ENCODE peak calls at places on chromosomes 1 and 21, in six cellular contexts. One of them, this sample, is unnamed.

GRCh38 chr1:218374401-218374848 is 29.3 kb downstream of the TGFB2 start:
- DNase-seq in transverse colon: no peak
- DNase-seq in left ventricle myocardium inferior: no peak
- DNase-seq in HFFc6: no peak
- DNase-seq in colonic mucosa: no peak
- DNase-seq in bronchial epithelial cell: no peak
- DNase-seq in this sample: no peak

GRCh38 chr1:54413295-54413694 is 7.1 kb upstream of the SSBP3 start:
- DNase-seq in bronchial epithelial cell: peak
- DNase-seq in transverse colon: peak
- DNase-seq in left ventricle myocardium inferior: peak
- DNase-seq in HFFc6: peak
- DNase-seq in colonic mucosa: peak
- DNase-seq in this sample: no peak

GRCh38 chr1:193538690-193539089 is 352.3 kb upstream of the B3GALT2 start:
- DNase-seq in bronchial epithelial cell: no peak
- DNase-seq in HFFc6: no peak
- DNase-seq in left ventricle myocardium inferior: no peak
- DNase-seq in colonic mucosa: no peak
- DNase-seq in transverse colon: no peak
- DNase-seq in this sample: no peak

GRCh38 chr1:160004001-160004400 is 27.8 kb downstream of the PIGM start:
- DNase-seq in left ventricle myocardium inferior: no peak
- DNase-seq in transverse colon: no peak
- DNase-seq in colonic mucosa: no peak
- DNase-seq in HFFc6: no peak
- DNase-seq in bronchial epithelial cell: peak
- DNase-seq in this sample: no peak

GRCh38 chr1:116807871-116808450 is 53.7 kb downstream of the CD2 start:
- DNase-seq in left ventricle myocardium inferior: no peak
- DNase-seq in bronchial epithelial cell: no peak
- DNase-seq in colonic mucosa: no peak
- DNase-seq in transverse colon: no peak
- DNase-seq in HFFc6: no peak
- DNase-seq in this sample: no peak

GRCh38 chr1:21845646-21846641 is 33.9 kb downstream of the LDLRAD2 start:
- DNase-seq in bronchial epithelial cell: no peak
- DNase-seq in HFFc6: no peak
- DNase-seq in left ventricle myocardium inferior: no peak
- DNase-seq in colonic mucosa: no peak
- DNase-seq in transverse colon: no peak
- DNase-seq in this sample: no peak

GRCh38 chr1:230122361-230123279 is 55.6 kb downstream of the GALNT2 start:
- DNase-seq in left ventricle myocardium inferior: no peak
- DNase-seq in HFFc6: no peak
- DNase-seq in bronchial epithelial cell: peak
- DNase-seq in transverse colon: no peak
- DNase-seq in colonic mucosa: no peak
- DNase-seq in this sample: no peak

GRCh38 chr1:57982852-57983251 is 559.0 kb upstream of the DAB1 start:
- DNase-seq in colonic mucosa: no peak
- DNase-seq in bronchial epithelial cell: no peak
- DNase-seq in HFFc6: no peak
- DNase-seq in left ventricle myocardium inferior: no peak
- DNase-seq in transverse colon: no peak
- DNase-seq in this sample: no peak

GRCh38 chr1:196611873-196612272 is 3.6 kb upstream of the KCNT2 start:
- DNase-seq in colonic mucosa: no peak
- DNase-seq in HFFc6: no peak
- DNase-seq in bronchial epithelial cell: no peak
- DNase-seq in transverse colon: no peak
- DNase-seq in left ventricle myocardium inferior: no peak
- DNase-seq in this sample: no peak

GRCh38 chr1:44881011-44881632 is 38.1 kb upstream of the PTCH2 start:
- DNase-seq in bronchial epithelial cell: peak
- DNase-seq in transverse colon: no peak
- DNase-seq in HFFc6: peak
- DNase-seq in left ventricle myocardium inferior: no peak
- DNase-seq in colonic mucosa: no peak
- DNase-seq in this sample: no peak

GRCh38 chr21:45427331-45428271 is 22.6 kb downstream of the COL18A1 start:
- DNase-seq in HFFc6: peak
- DNase-seq in bronchial epithelial cell: peak
- DNase-seq in transverse colon: peak
- DNase-seq in colonic mucosa: no peak
- DNase-seq in left ventricle myocardium inferior: peak
- DNase-seq in this sample: peak

GRCh38 chr1:5727871-5728643 is 264.2 kb downstream of the NPHP4 start:
- DNase-seq in left ventricle myocardium inferior: no peak
- DNase-seq in HFFc6: no peak
- DNase-seq in bronchial epithelial cell: no peak
- DNase-seq in colonic mucosa: no peak
- DNase-seq in transverse colon: no peak
- DNase-seq in this sample: no peak

GRCh38 chr1:229086091-229086490 is 184.8 kb upstream of the RAB4A start:
- DNase-seq in transverse colon: no peak
- DNase-seq in HFFc6: no peak
- DNase-seq in colonic mucosa: no peak
- DNase-seq in bronchial epithelial cell: no peak
- DNase-seq in left ventricle myocardium inferior: no peak
- DNase-seq in this sample: no peak

GRCh38 chr1:39818482-39818881 is 29.8 kb upstream of the BMP8B start:
- DNase-seq in colonic mucosa: peak
- DNase-seq in bronchial epithelial cell: peak
- DNase-seq in transverse colon: peak
- DNase-seq in left ventricle myocardium inferior: no peak
- DNase-seq in HFFc6: no peak
- DNase-seq in this sample: peak

GRCh38 chr1:175887981-175888428 is 144.6 kb upstream of the TNR start:
- DNase-seq in transverse colon: peak
- DNase-seq in bronchial epithelial cell: peak
- DNase-seq in left ventricle myocardium inferior: peak
- DNase-seq in HFFc6: no peak
- DNase-seq in colonic mucosa: peak
- DNase-seq in this sample: peak

GRCh38 chr1:82819234-82819633 is 1018.5 kb downstream of the ADGRL2 start:
- DNase-seq in transverse colon: no peak
- DNase-seq in colonic mucosa: no peak
- DNase-seq in left ventricle myocardium inferior: no peak
- DNase-seq in HFFc6: no peak
- DNase-seq in bronchial epithelial cell: no peak
- DNase-seq in this sample: no peak

GRCh38 chr1:61626820-61627219 is 98.1 kb downstream of the TM2D1 start:
- DNase-seq in transverse colon: no peak
- DNase-seq in HFFc6: no peak
- DNase-seq in left ventricle myocardium inferior: no peak
- DNase-seq in bronchial epithelial cell: no peak
- DNase-seq in colonic mucosa: no peak
- DNase-seq in this sample: no peak

GRCh38 chr1:61119085-61119484 is 36.7 kb downstream of the NFIA start:
- DNase-seq in colonic mucosa: no peak
- DNase-seq in transverse colon: no peak
- DNase-seq in bronchial epithelial cell: no peak
- DNase-seq in HFFc6: no peak
- DNase-seq in left ventricle myocardium inferior: no peak
- DNase-seq in this sample: no peak

GRCh38 chr1:204842892-204843291 is 27.8 kb upstream of the NFASC start:
- DNase-seq in bronchial epithelial cell: no peak
- DNase-seq in transverse colon: peak
- DNase-seq in HFFc6: no peak
- DNase-seq in left ventricle myocardium inferior: no peak
- DNase-seq in colonic mucosa: peak
- DNase-seq in this sample: no peak

GRCh38 chr1:22710688-22711024 is at the start of gene EPHB2:
- DNase-seq in left ventricle myocardium inferior: peak
- DNase-seq in transverse colon: peak
- DNase-seq in HFFc6: peak
- DNase-seq in bronchial epithelial cell: no peak
- DNase-seq in colonic mucosa: peak
- DNase-seq in this sample: peak

GRCh38 chr1:151968058-151968457 is 25.6 kb downstream of the S100A10 start:
- DNase-seq in HFFc6: peak
- DNase-seq in bronchial epithelial cell: peak
- DNase-seq in colonic mucosa: peak
- DNase-seq in transverse colon: peak
- DNase-seq in left ventricle myocardium inferior: no peak
- DNase-seq in this sample: peak

GRCh38 chr1:110058591-110058990 is 11.9 kb downstream of the ALX3 start:
- DNase-seq in transverse colon: no peak
- DNase-seq in colonic mucosa: no peak
- DNase-seq in HFFc6: no peak
- DNase-seq in left ventricle myocardium inferior: no peak
- DNase-seq in bronchial epithelial cell: no peak
- DNase-seq in this sample: no peak

GRCh38 chr1:155007253-155007828 is 4.7 kb downstream of the ZBTB7B start:
- DNase-seq in HFFc6: no peak
- DNase-seq in left ventricle myocardium inferior: peak
- DNase-seq in bronchial epithelial cell: no peak
- DNase-seq in transverse colon: peak
- DNase-seq in colonic mucosa: peak
- DNase-seq in this sample: no peak

GRCh38 chr1:58898739-58899580 is 115.1 kb upstream of the JUN start:
- DNase-seq in left ventricle myocardium inferior: peak
- DNase-seq in bronchial epithelial cell: no peak
- DNase-seq in colonic mucosa: peak
- DNase-seq in HFFc6: no peak
- DNase-seq in transverse colon: peak
- DNase-seq in this sample: no peak

GRCh38 chr1:204987689-204988088 is 55.3 kb upstream of the CNTN2 start:
- DNase-seq in left ventricle myocardium inferior: no peak
- DNase-seq in colonic mucosa: no peak
- DNase-seq in transverse colon: no peak
- DNase-seq in HFFc6: no peak
- DNase-seq in bronchial epithelial cell: no peak
- DNase-seq in this sample: no peak

GRCh38 chr1:54334996-54335395 is 71.2 kb downstream of the SSBP3 start:
- DNase-seq in HFFc6: peak
- DNase-seq in colonic mucosa: no peak
- DNase-seq in left ventricle myocardium inferior: no peak
- DNase-seq in bronchial epithelial cell: no peak
- DNase-seq in transverse colon: no peak
- DNase-seq in this sample: no peak

GRCh38 chr1:214967865-214968575 is 114.5 kb upstream of the KCNK2 start:
- DNase-seq in left ventricle myocardium inferior: no peak
- DNase-seq in HFFc6: peak
- DNase-seq in bronchial epithelial cell: no peak
- DNase-seq in transverse colon: no peak
- DNase-seq in colonic mucosa: no peak
- DNase-seq in this sample: no peak

GRCh38 chr21:37767984-37768383 is 148.3 kb downstream of the KCNJ6 start:
- DNase-seq in bronchial epithelial cell: peak
- DNase-seq in HFFc6: no peak
- DNase-seq in transverse colon: no peak
- DNase-seq in colonic mucosa: no peak
- DNase-seq in left ventricle myocardium inferior: no peak
- DNase-seq in this sample: no peak

GRCh38 chr1:161196111-161196510 is 2.7 kb downstream of the ADAMTS4 start:
- DNase-seq in bronchial epithelial cell: no peak
- DNase-seq in left ventricle myocardium inferior: no peak
- DNase-seq in transverse colon: no peak
- DNase-seq in colonic mucosa: no peak
- DNase-seq in HFFc6: no peak
- DNase-seq in this sample: no peak

GRCh38 chr1:161191971-161192370 is 6.9 kb downstream of the ADAMTS4 start:
- DNase-seq in bronchial epithelial cell: no peak
- DNase-seq in left ventricle myocardium inferior: no peak
- DNase-seq in transverse colon: no peak
- DNase-seq in colonic mucosa: no peak
- DNase-seq in HFFc6: no peak
- DNase-seq in this sample: no peak

GRCh38 chr1:161192476-161193465 is 6.1 kb downstream of the ADAMTS4 start:
- DNase-seq in left ventricle myocardium inferior: peak
- DNase-seq in bronchial epithelial cell: peak
- DNase-seq in transverse colon: peak
- DNase-seq in HFFc6: peak
- DNase-seq in colonic mucosa: peak
- DNase-seq in this sample: peak

GRCh38 chr1:161195171-161195570 is 3.7 kb downstream of the ADAMTS4 start:
- DNase-seq in colonic mucosa: no peak
- DNase-seq in HFFc6: no peak
- DNase-seq in left ventricle myocardium inferior: no peak
- DNase-seq in transverse colon: no peak
- DNase-seq in bronchial epithelial cell: no peak
- DNase-seq in this sample: no peak

DNA sequence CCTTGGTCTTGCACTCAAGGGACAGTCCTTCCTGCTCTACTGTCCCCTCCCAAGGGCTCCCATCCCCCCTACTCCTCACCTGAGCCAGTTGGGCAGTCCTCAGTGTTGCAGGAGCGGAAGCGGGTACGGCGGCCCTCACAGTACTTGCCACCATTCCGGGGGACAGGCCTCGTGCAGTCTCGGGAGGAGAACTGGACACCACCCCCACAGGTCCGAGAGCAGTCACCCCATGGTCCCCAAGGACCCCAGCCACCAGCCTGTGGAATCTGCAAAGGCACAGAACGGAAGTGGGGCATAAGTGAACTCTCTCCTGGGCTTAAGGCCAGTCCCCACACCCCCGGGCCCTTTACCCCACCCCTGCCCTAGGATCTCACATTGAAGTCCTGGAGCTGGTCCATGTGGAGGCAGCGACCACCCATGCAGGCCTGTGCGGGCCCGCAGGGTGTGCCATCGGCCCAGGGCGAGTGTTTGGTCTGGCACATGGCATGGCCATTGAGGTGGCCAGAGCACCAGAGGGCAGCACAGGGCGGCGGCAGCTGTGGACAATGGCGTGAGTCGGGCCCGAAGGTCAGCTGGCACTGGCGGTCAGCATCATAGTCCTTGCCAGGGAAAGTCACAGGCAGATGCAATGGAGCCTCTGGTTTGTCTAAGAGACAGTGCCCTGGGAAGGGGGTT is 5.2 kb downstream of the ADAMTS4 start:
- DNase-seq in transverse colon: no peak
- DNase-seq in bronchial epithelial cell: no peak
- DNase-seq in HFFc6: no peak
- DNase-seq in left ventricle myocardium inferior: no peak
- DNase-seq in colonic mucosa: no peak
- DNase-seq in this sample: peak
- TF ChIP-seq CTCF in transverse colon: no peak
- TF ChIP-seq CTCF in bronchial epithelial cell: no peak
- TF ChIP-seq CTCF in HFFc6: peak
- TF ChIP-seq CTCF in left ventricle myocardium inferior: no peak
- TF ChIP-seq CTCF in colonic mucosa: no peak
- TF ChIP-seq CTCF in this sample: peak

GRCh38 chr21:42258885-42259407 is 40.0 kb downstream of the ABCG1 start:
- DNase-seq in bronchial epithelial cell: no peak
- DNase-seq in left ventricle myocardium inferior: peak
- DNase-seq in colonic mucosa: no peak
- DNase-seq in HFFc6: no peak
- DNase-seq in transverse colon: no peak
- DNase-seq in this sample: no peak
- TF ChIP-seq CTCF in bronchial epithelial cell: no peak
- TF ChIP-seq CTCF in left ventricle myocardium inferior: peak
- TF ChIP-seq CTCF in colonic mucosa: peak
- TF ChIP-seq CTCF in HFFc6: peak
- TF ChIP-seq CTCF in transverse colon: no peak
- TF ChIP-seq CTCF in this sample: no peak

GRCh38 chr1:38403667-38404066 is 357.1 kb upstream of the POU3F1 start:
- DNase-seq in bronchial epithelial cell: no peak
- DNase-seq in colonic mucosa: no peak
- DNase-seq in HFFc6: no peak
- DNase-seq in transverse colon: no peak
- DNase-seq in left ventricle myocardium inferior: no peak
- DNase-seq in this sample: peak
- TF ChIP-seq CTCF in bronchial epithelial cell: no peak
- TF ChIP-seq CTCF in colonic mucosa: no peak
- TF ChIP-seq CTCF in HFFc6: no peak
- TF ChIP-seq CTCF in transverse colon: no peak
- TF ChIP-seq CTCF in left ventricle myocardium inferior: no peak
- TF ChIP-seq CTCF in this sample: no peak

GRCh38 chr1:226990133-226990716 is 50.1 kb downstream of the COQ8A start:
- DNase-seq in bronchial epithelial cell: no peak
- DNase-seq in HFFc6: no peak
- DNase-seq in transverse colon: peak
- DNase-seq in colonic mucosa: peak
- DNase-seq in left ventricle myocardium inferior: no peak
- DNase-seq in this sample: no peak
- TF ChIP-seq CTCF in bronchial epithelial cell: no peak
- TF ChIP-seq CTCF in HFFc6: no peak
- TF ChIP-seq CTCF in transverse colon: no peak
- TF ChIP-seq CTCF in colonic mucosa: no peak
- TF ChIP-seq CTCF in left ventricle myocardium inferior: no peak
- TF ChIP-seq CTCF in this sample: no peak

This sample was measured in Calu3.